ENCODE peak calls at places on chromosome 3, in ten cellular contexts. Y, Q, T, A, S, D, M, N, U and W are unnamed samples.

GRCh38 chr3:117547956-117548550 is 838.5 kb downstream of the TUSC7 start:
- DNase-seq in Y (no peak), Q (no peak), T (no peak), A (peak), S (no peak), D (no peak), M (peak), N (no peak), U (no peak), W (no peak)

GRCh38 chr3:37145607-37146006 is 28.8 kb downstream of the LRRFIP2 start:
- DNase-seq in Y (no peak), Q (no peak), T (no peak), A (peak), S (no peak), D (no peak), M (no peak), N (no peak), U (no peak), W (no peak)

GRCh38 chr3:24060055-24060454 is 115.0 kb downstream of the NR1D2 start:
- DNase-seq in Y (no peak), Q (no peak), T (no peak), A (peak), S (peak), D (no peak), M (no peak), N (peak), U (no peak), W (no peak)

GRCh38 chr3:45978348-45978747 is 17.3 kb downstream of the FYCO1 start:
- DNase-seq in Y (no peak), Q (no peak), T (no peak), A (no peak), S (no peak), D (no peak), M (no peak), N (no peak), U (no peak), W (no peak)

GRCh38 chr3:157438371-157438735 is 1.7 kb downstream of the PTX3 start:
- DNase-seq in Y (no peak), Q (no peak), T (peak), A (peak), S (no peak), D (no peak), M (no peak), N (peak), U (no peak), W (no peak)

GRCh38 chr3:24299801-24300626 is 194.6 kb downstream of the THRB start:
- DNase-seq in Y (no peak), Q (no peak), T (no peak), A (peak), S (no peak), D (no peak), M (peak), N (no peak), U (no peak), W (no peak)

GRCh38 chr3:101591071-101591470 is 17.1 kb downstream of the PCNP start:
- DNase-seq in Y (no peak), Q (no peak), T (no peak), A (no peak), S (no peak), D (no peak), M (no peak), N (no peak), U (no peak), W (no peak)

GRCh38 chr3:31755911-31756658 is 223.4 kb downstream of the STT3B start:
- DNase-seq in Y (no peak), Q (no peak), T (no peak), A (peak), S (no peak), D (no peak), M (no peak), N (no peak), U (no peak), W (no peak)

GRCh38 chr3:43024183-43024865 is 45.2 kb downstream of the GASK1A start:
- DNase-seq in Y (no peak), Q (no peak), T (no peak), A (no peak), S (no peak), D (no peak), M (no peak), N (peak), U (no peak), W (no peak)

GRCh38 chr3:190034446-190034845 is 86.3 kb downstream of the P3H2 start:
- DNase-seq in Y (no peak), Q (no peak), T (no peak), A (no peak), S (no peak), D (no peak), M (no peak), N (no peak), U (no peak), W (no peak)

GRCh38 chr3:81485444-81485865 is 276.0 kb downstream of the GBE1 start:
- DNase-seq in Y (no peak), Q (no peak), T (no peak), A (peak), S (no peak), D (no peak), M (no peak), N (no peak), U (no peak), W (no peak)

GRCh38 chr3:37661615-37662306 is 199.9 kb upstream of the CTDSPL start:
- DNase-seq in Y (no peak), Q (peak), T (no peak), A (no peak), S (no peak), D (no peak), M (no peak), N (no peak), U (no peak), W (no peak)

GRCh38 chr3:41327718-41328117 is 128.4 kb downstream of the CTNNB1 start:
- DNase-seq in Y (no peak), Q (no peak), T (no peak), A (peak), S (no peak), D (no peak), M (no peak), N (no peak), U (no peak), W (no peak)

GRCh38 chr3:101722394-101723173 is 1.8 kb upstream of the CEP97 start:
- DNase-seq in Y (no peak), Q (no peak), T (no peak), A (no peak), S (no peak), D (no peak), M (no peak), N (no peak), U (no peak), W (no peak)

GRCh38 chr3:196987022-196987421 is 18.4 kb upstream of the PIGZ start:
- DNase-seq in Y (no peak), Q (no peak), T (no peak), A (no peak), S (no peak), D (no peak), M (no peak), N (no peak), U (no peak), W (no peak)

GRCh38 chr3:33063651-33064051 is 33.3 kb downstream of the GLB1 start:
- DNase-seq in Y (no peak), Q (no peak), T (no peak), A (peak), S (no peak), D (no peak), M (no peak), N (peak), U (no peak), W (no peak)

GRCh38 chr3:98980915-98981596 is 79.6 kb upstream of the DCBLD2 start:
- DNase-seq in Y (no peak), Q (no peak), T (no peak), A (peak), S (no peak), D (no peak), M (peak), N (no peak), U (no peak), W (no peak)

GRCh38 chr3:150384517-150385212 is 23.4 kb upstream of the TSC22D2 start:
- DNase-seq in Y (peak), Q (no peak), T (no peak), A (peak), S (no peak), D (no peak), M (no peak), N (peak), U (no peak), W (peak)

GRCh38 chr3:71444028-71444860 is 139.3 kb downstream of the FOXP1 start:
- DNase-seq in Y (no peak), Q (no peak), T (no peak), A (peak), S (peak), D (no peak), M (no peak), N (no peak), U (no peak), W (no peak)

GRCh38 chr3:155407331-155407730 is 113.8 kb upstream of the STRIT1 start:
- DNase-seq in Y (no peak), Q (no peak), T (no peak), A (no peak), S (no peak), D (no peak), M (no peak), N (no peak), U (no peak), W (no peak)

GRCh38 chr3:114741066-114741465 is 406.0 kb downstream of the ZBTB20 start:
- DNase-seq in Y (no peak), Q (no peak), T (no peak), A (no peak), S (no peak), D (no peak), M (no peak), N (no peak), U (no peak), W (no peak)

GRCh38 chr3:76570436-76571057 is 469.4 kb upstream of the ROBO2 start:
- DNase-seq in Y (no peak), Q (no peak), T (no peak), A (peak), S (no peak), D (no peak), M (peak), N (no peak), U (no peak), W (no peak)

GRCh38 chr3:76561494-76562242 is 478.2 kb upstream of the ROBO2 start:
- DNase-seq in Y (no peak), Q (no peak), T (no peak), A (no peak), S (no peak), D (no peak), M (no peak), N (no peak), U (no peak), W (no peak)

GRCh38 chr3:76566904-76567303 is 473.0 kb upstream of the ROBO2 start:
- DNase-seq in Y (no peak), Q (no peak), T (no peak), A (no peak), S (no peak), D (no peak), M (no peak), N (no peak), U (no peak), W (no peak)

GRCh38 chr3:76566211-76566534 is 473.7 kb upstream of the ROBO2 start:
- DNase-seq in Y (no peak), Q (no peak), T (no peak), A (no peak), S (no peak), D (no peak), M (no peak), N (no peak), U (no peak), W (no peak)

GRCh38 chr3:76565496-76566210 is 474.2 kb upstream of the ROBO2 start:
- DNase-seq in Y (no peak), Q (no peak), T (no peak), A (no peak), S (no peak), D (no peak), M (no peak), N (no peak), U (no peak), W (no peak)
- H3K27ac ChIP-seq in Y (no peak), Q (no peak), T (no peak), A (no peak), S (no peak), D (no peak), M (no peak), N (no peak), U (no peak), W (no peak)

GRCh38 chr3:70067860-70068479 is 68.4 kb downstream of the SAMMSON start:
- DNase-seq in Y (no peak), Q (no peak), T (no peak), A (peak), S (no peak), D (no peak), M (no peak), N (no peak), U (no peak), W (no peak)

GRCh38 chr3:70069557-70069956 is 70.0 kb downstream of the SAMMSON start:
- DNase-seq in Y (no peak), Q (no peak), T (no peak), A (no peak), S (no peak), D (no peak), M (no peak), N (no peak), U (no peak), W (no peak)

GRCh38 chr3:70064194-70064787 is 64.8 kb downstream of the SAMMSON start:
- DNase-seq in Y (peak), Q (no peak), T (no peak), A (peak), S (peak), D (peak), M (peak), N (no peak), U (no peak), W (no peak)

GRCh38 chr3:70061111-70061510 is 61.6 kb downstream of the SAMMSON start:
- DNase-seq in Y (no peak), Q (no peak), T (no peak), A (no peak), S (no peak), D (no peak), M (no peak), N (no peak), U (no peak), W (no peak)

GRCh38 chr3:70065666-70066253 is 66.2 kb downstream of the SAMMSON start:
- DNase-seq in Y (no peak), Q (no peak), T (no peak), A (no peak), S (no peak), D (no peak), M (peak), N (peak), U (no peak), W (no peak)
- H3K27ac ChIP-seq in Y (no peak), Q (no peak), T (no peak), A (no peak), S (no peak), D (no peak), M (no peak), N (no peak), U (no peak), W (no peak)

GRCh38 chr3:55190296-55190695 is 262.4 kb upstream of the LRTM1 start:
- DNase-seq in Y (no peak), Q (no peak), T (no peak), A (peak), S (no peak), D (no peak), M (no peak), N (no peak), U (no peak), W (no peak)

GRCh38 chr3:55189359-55189801 is 261.5 kb upstream of the LRTM1 start:
- DNase-seq in Y (no peak), Q (no peak), T (no peak), A (peak), S (peak), D (no peak), M (peak), N (peak), U (no peak), W (no peak)

DNA sequence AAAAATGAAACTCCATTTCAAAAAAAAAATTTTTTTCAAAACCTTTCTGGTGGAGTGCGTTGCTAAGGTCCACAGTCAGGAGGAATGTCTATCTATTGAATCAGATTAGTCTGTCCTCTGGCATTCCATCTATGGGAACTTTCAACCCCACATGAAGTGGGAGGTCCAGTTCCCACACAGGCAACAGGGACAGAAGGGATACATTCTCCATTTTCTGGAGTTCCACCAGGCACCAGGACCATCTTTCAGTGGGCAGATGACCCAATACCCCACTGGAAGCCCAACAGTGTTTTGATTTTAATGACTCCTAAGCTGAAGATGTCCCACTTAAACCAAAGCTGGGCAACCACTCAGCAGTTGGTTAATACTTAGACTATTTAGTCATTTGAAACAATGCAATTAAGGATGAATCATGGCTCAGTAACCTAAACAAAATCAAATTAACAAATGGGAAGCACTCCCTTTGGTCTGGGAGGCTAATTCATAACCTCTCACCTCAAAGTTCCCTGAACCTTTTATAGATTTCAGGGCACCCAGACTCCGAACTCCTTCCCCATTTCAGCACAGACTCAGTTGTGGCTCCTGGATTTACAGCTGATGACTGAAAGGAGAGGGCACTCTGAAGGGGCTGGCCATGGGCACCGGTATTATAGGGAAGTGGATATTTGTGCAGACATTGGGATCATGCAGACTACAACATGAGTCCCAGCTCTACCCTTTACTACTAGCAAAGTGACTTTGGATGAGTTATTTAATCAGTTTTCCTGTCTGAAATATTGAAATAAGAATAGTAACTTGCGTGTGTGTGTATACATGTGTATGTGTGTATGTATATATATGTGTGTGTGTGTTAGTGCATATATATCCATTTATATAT is 264.3 kb upstream of the LRTM1 start:
- DNase-seq in Y (no peak), Q (no peak), T (no peak), A (peak), S (no peak), D (no peak), M (peak), N (no peak), U (no peak), W (no peak)
- H3K27ac ChIP-seq in Y (no peak), Q (no peak), T (no peak), A (no peak), S (no peak), D (no peak), M (peak), N (no peak), U (no peak), W (no peak)

GRCh38 chr3:170740285-170740684 is 129.7 kb downstream of the RPL22L1 start:
- DNase-seq in Y (no peak), Q (no peak), T (no peak), A (no peak), S (no peak), D (no peak), M (no peak), N (no peak), U (no peak), W (no peak)
- H3K27ac ChIP-seq in Y (no peak), Q (peak), T (no peak), A (no peak), S (no peak), D (peak), M (no peak), N (no peak), U (peak), W (peak)

DNA sequence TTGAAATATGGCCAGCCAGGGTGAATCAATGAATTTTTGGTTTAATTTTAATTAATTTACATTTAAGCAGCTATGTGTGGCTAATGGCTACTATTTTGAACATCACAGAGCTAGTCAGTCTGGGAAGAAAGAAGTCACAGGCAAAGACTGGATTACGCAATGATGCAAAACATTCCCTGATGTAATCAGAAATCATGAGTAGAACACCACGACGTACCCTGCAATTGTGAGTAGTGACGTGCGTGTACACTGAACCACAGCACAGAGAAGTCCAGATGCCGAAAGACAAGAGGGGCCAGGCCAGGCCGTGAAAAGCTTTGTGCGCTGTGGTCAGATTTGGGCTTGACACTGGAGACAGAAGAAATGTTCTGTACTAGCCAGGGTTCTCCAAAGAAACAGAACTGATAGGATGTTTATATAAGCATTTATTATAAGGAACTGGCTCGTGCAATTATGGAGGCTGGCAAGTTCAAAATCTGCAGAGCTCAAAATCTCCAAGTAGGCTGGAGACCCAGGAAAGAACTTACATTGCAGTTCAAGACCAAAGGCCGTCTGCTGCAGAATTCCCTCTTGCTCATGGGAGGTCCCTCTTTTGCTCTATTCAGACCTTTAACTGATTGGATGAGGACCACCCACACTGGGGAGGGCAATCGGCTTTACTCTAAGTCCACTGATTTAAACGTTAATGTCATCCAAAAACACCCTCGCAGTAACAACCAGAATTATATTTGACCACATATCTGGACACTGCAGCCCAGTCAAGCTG is 44.6 kb downstream of the SH3BP5 start:
- DNase-seq in Y (no peak), Q (peak), T (no peak), A (peak), S (peak), D (no peak), M (no peak), N (no peak), U (no peak), W (peak)
- H3K27ac ChIP-seq in Y (no peak), Q (peak), T (no peak), A (no peak), S (peak), D (no peak), M (no peak), N (no peak), U (no peak), W (peak)

GRCh38 chr3:8886556-8886955 is 76.7 kb downstream of the RAD18 start:
- DNase-seq in Y (no peak), Q (no peak), T (no peak), A (peak), S (no peak), D (no peak), M (no peak), N (no peak), U (no peak), W (no peak)
- H3K27ac ChIP-seq in Y (no peak), Q (no peak), T (no peak), A (no peak), S (no peak), D (no peak), M (no peak), N (no peak), U (no peak), W (no peak)

GRCh38 chr3:49028298-49028672 is 913 bp downstream of the IMPDH2 start:
- DNase-seq in Y (no peak), Q (no peak), T (no peak), A (no peak), S (no peak), D (no peak), M (no peak), N (no peak), U (no peak), W (no peak)

GRCh38 chr3:49029563-49029884 is 326 bp upstream of the IMPDH2 start:
- DNase-seq in Y (no peak), Q (no peak), T (no peak), A (no peak), S (no peak), D (no peak), M (no peak), N (no peak), U (no peak), W (no peak)

GRCh38 chr3:49028673-49029562 is at the start of gene IMPDH2:
- DNase-seq in Y (peak), Q (peak), T (peak), A (peak), S (peak), D (peak), M (peak), N (peak), U (peak), W (peak)

GRCh38 chr3:49032646-49033304 is 3.6 kb upstream of the IMPDH2 start:
- DNase-seq in Y (no peak), Q (peak), T (no peak), A (peak), S (no peak), D (no peak), M (no peak), N (no peak), U (no peak), W (no peak)

DNA sequence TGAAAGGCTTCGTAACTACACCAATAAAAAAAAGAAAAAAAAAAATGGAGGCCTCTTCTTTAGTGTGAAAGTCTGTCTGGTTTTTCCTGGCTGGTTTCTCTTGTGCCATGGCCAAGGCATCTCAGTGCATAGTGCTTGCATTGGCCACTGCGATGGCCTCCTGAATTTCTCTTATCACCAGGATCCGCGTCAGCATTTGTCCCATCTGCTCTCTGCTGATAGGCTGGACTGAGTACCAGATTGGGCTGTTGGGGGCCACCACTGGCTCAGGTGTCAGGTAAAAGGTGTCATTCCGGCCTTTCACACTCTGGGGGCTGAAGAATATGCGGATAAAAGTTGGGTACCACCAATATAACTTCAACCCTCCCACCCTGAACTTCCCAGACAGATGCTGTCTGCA is 1.1 kb upstream of the IMPDH2 start:
- DNase-seq in Y (no peak), Q (peak), T (no peak), A (no peak), S (no peak), D (no peak), M (no peak), N (no peak), U (no peak), W (no peak)
- H3K27ac ChIP-seq in Y (no peak), Q (no peak), T (no peak), A (no peak), S (peak), D (no peak), M (no peak), N (no peak), U (no peak), W (no peak)